ENCODE peak calls at places on chromosomes 13 and 19, in six cellular contexts. U is ascending aorta, T is tibial artery, W is NB4, S is endothelial cell of umbilical vein, J is OCI-LY7. F is an unnamed sample.

GRCh38 chr19:52522555-52522954 is 4.9 kb upstream of the ZNF808 start:
- DNase-seq in W (no peak), S (no peak), J (no peak), U (no peak), T (no peak), F (no peak)

GRCh38 chr19:10748924-10749434 is 31.1 kb downstream of the DNM2 start:
- DNase-seq in W (peak; percentile 79), S (peak; percentile 22), U (no peak), J (no peak), T (no peak), F (peak; percentile 66)

GRCh38 chr13:97235549-97236206 is 13.5 kb downstream of the MBNL2 start:
- DNase-seq in T (no peak), U (no peak), S (peak; percentile 64), W (no peak), J (no peak), F (no peak)

GRCh38 chr13:44840131-44840530 is 149.1 kb downstream of the NUFIP1 start:
- DNase-seq in U (no peak), W (no peak), S (peak; percentile 68), T (no peak), J (no peak), F (no peak)

GRCh38 chr19:56566904-56567273 is 379 bp upstream of the ZNF470 start:
- DNase-seq in T (peak; percentile 32), S (no peak), J (no peak), U (peak; percentile 68), W (peak; percentile 20), F (peak; percentile 46)

GRCh38 chr19:46181386-46181774 is 33.3 kb downstream of the IGFL2 start:
- DNase-seq in T (no peak), U (no peak), J (no peak), S (no peak), W (peak; percentile 61), F (peak; percentile 37)

GRCh38 chr13:110525328-110526319 is 35.9 kb downstream of the RAB20 start:
- DNase-seq in S (no peak), T (no peak), W (no peak), J (peak; percentile 1), U (no peak), F (no peak)

GRCh38 chr19:17779281-17779930 is 15.5 kb upstream of the B3GNT3 start:
- DNase-seq in J (no peak), S (no peak), W (peak; percentile 40), U (no peak), T (peak; percentile 58), F (peak; percentile 74)

GRCh38 chr13:98581377-98581776 is 4.5 kb upstream of the STK24 start:
- DNase-seq in U (no peak), W (no peak), T (no peak), J (no peak), S (no peak), F (no peak)

GRCh38 chr19:18502236-18502632 is 19.6 kb downstream of the ELL start:
- DNase-seq in T (no peak), W (no peak), S (no peak), J (no peak), U (no peak), F (no peak)

GRCh38 chr19:32041681-32042292 is 303.6 kb upstream of the ZNF507 start:
- DNase-seq in U (no peak), J (peak; percentile 1), S (no peak), T (no peak), W (peak; percentile 40), F (peak; percentile 2)

GRCh38 chr13:50080158-50080855 is 65.1 kb downstream of the KCNRG start:
- DNase-seq in J (peak; percentile 57), S (peak; percentile 63), W (peak; percentile 73), T (peak; percentile 46), U (no peak), F (peak; percentile 40)

GRCh38 chr19:32812571-32812970 is 57.0 kb downstream of the SLC7A9 start:
- DNase-seq in J (no peak), U (no peak), W (no peak), S (no peak), T (no peak), F (no peak)

GRCh38 chr19:17076539-17076919 is 952 bp downstream of the MYO9B start:
- DNase-seq in S (peak; percentile 19), W (peak; percentile 60), T (no peak), J (peak; percentile 45), U (no peak), F (peak; percentile 32)

GRCh38 chr19:6402834-6403608 is 10.1 kb upstream of the GTF2F1 start:
- DNase-seq in S (peak; percentile 45), W (no peak), U (no peak), J (no peak), T (no peak), F (no peak)

GRCh38 chr13:79398915-79399314 is 7.1 kb downstream of the RBM26 start:
- DNase-seq in T (no peak), J (no peak), W (no peak), U (no peak), S (no peak), F (peak; percentile 84)

GRCh38 chr19:49151339-49152217 is 3.6 kb downstream of the HRC start:
- DNase-seq in J (peak; percentile 76), U (peak; percentile 80), S (peak; percentile 29), T (no peak), W (peak; percentile 35), F (peak; percentile 96)

GRCh38 chr13:113802090-113802531 is 43.1 kb downstream of the TMEM255B start:
- DNase-seq in W (peak; percentile 64), T (peak; percentile 38), J (no peak), U (no peak), S (no peak), F (peak; percentile 29)

GRCh38 chr13:76884167-76884566 is 2.0 kb downstream of the KCTD12 start:
- DNase-seq in J (no peak), W (peak; percentile 30), S (peak; percentile 79), T (peak; percentile 34), U (no peak), F (peak; percentile 40)

GRCh38 chr19:55542292-55542855 is 3.0 kb downstream of the SBK3 start:
- DNase-seq in W (no peak), T (no peak), J (no peak), S (no peak), U (no peak), F (no peak)

GRCh38 chr13:98576215-98576945 is 527 bp downstream of the STK24 start:
- DNase-seq in T (peak; percentile 49), W (peak; percentile 63), S (peak; percentile 41), J (peak; percentile 45), U (peak; percentile 71), F (peak; percentile 75)

GRCh38 chr19:18205180-18205915 is 1.5 kb upstream of the RAB3A start:
- DNase-seq in S (peak; percentile 72), T (peak; percentile 91), W (peak; percentile 64), J (peak; percentile 90), U (peak; percentile 92), F (peak; percentile 62)

DNA sequence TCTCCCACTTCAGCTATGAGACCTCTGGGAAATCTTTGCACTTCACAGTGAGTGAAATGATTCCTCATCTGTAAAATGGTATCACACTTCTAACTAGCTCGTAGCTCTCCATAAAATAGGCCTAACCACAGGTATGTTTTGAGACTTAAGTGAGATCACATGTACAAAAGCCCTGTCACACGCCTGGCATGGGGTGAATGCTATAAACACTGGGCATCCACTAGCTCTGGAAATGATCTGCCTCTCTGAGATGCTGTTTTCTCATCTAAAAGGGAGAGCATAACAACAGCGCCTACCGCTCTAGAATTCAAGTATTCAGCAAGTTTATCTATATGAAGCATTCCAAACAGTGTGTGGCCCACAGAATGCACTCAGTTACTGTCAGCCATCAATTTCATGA is 2.2 kb downstream of the AKT2 start:
- DNase-seq in J (no peak), U (no peak), W (no peak), S (no peak), T (no peak), F (no peak)
- H3K4me3 ChIP-seq in J (peak overlapping the region; percentile 85), U (peak overlapping the region; percentile 71), W (no peak overlapping the region), S (no peak overlapping the region), T (no peak overlapping the region), F (no peak overlapping the region)

DNA sequence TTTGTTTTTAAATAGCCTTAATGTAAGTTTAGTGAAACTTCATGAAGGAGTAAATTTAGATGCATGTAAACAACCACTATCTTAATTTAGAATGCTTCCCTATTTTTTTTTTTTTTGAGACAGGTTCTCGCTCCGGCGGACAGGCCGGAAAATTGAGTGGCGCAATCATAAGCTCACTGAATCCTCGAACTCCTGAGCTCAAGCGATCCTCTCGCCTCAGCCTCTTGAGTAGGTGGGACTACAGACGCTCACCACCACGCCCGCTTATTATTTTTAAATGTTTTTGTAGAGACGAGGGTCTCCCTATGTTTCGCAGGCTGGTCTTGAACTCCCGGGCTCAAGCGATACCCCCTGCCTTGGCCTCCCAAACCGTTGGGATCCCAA is 1.6 kb downstream of the TEX30 start:
- DNase-seq in W (peak; percentile 77), T (no peak), J (no peak), U (no peak), S (no peak), F (no peak)
- TF ChIP-seq CTCF in W (no peak), T (no peak), J (no peak), U (no peak), S (no peak), F (no peak)

DNA sequence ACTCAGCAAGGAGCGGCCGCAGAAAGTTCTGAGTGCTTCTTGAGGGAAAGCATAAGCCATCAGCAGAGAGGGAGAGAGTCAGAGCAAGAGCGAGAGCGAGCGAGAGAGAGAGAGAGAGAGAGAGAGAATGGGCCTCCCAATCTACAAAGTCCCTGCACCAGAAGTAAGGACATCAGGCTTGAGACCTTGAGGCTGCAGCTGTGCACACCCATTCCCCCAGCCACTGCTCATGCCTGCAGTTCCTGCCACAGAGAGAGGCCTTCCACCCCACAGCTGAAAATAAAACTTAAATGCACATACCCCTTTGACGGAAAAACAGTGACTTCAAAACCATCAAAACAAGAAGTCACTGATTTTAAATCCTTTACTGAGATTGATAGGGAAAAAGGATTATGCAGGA is 74.5 kb upstream of the UBL3 start:
- DNase-seq in W (no peak), T (no peak), J (no peak), U (no peak), S (no peak), F (no peak)
- H3K4me3 ChIP-seq in W (no peak overlapping the region), T (no peak overlapping the region), J (no peak overlapping the region), U (no peak overlapping the region), S (no peak overlapping the region), F (no peak overlapping the region)

GRCh38 chr19:15365264-15365663 is 14.3 kb downstream of the AKAP8 start:
- DNase-seq in U (no peak), S (no peak), W (no peak), T (no peak), J (no peak), F (no peak)
- TF ChIP-seq CTCF in U (no peak), S (no peak), W (no peak), T (no peak), J (no peak), F (no peak)

GRCh38 chr19:54162884-54163283 is 3.4 kb upstream of the LENG1 start:
- DNase-seq in S (no peak), T (no peak), U (no peak), W (no peak), J (no peak), F (no peak)
- H3K4me3 ChIP-seq in S (no peak overlapping the region), T (no peak overlapping the region), U (peak overlapping the region; percentile 50), W (peak overlapping the region; percentile 21), J (no peak overlapping the region), F (no peak overlapping the region)

GRCh38 chr19:3162418-3163229 is 15.9 kb upstream of the S1PR4 start:
- DNase-seq in S (no peak), J (peak; percentile 55), U (no peak), W (peak; percentile 39), T (no peak), F (peak; percentile 45)
- TF ChIP-seq CTCF in S (no peak), J (no peak), U (no peak), W (no peak), T (no peak), F (no peak)

GRCh38 chr13:45851171-45851889 is at the start of gene SIAH3:
- DNase-seq in S (peak; percentile 24), U (no peak), W (no peak), J (no peak), T (no peak), F (peak; percentile 55)
- H3K4me3 ChIP-seq in S (no peak within 1 kb of the TSS), U (peak within 1 kb of the TSS; percentile 53), W (no peak within 1 kb of the TSS), J (no peak within 1 kb of the TSS), T (peak within 1 kb of the TSS; percentile 34), F (peak within 1 kb of the TSS; percentile 42)

F was measured in epithelial cell of esophagus.